ENCODE peak calls at places on chromosomes 6 and 20, in six cellular contexts. C is NCI-H1092 treated with DMSO at 0.1 percent for 48 hours, K is foreskin fibroblast, F is body of pancreas, A is putamen, X is Calu3. G is an unnamed sample.

GRCh38 chr6:6781172-6781876 is 192.8 kb downstream of the LY86 start:
- DNase-seq in C (no peak), K (peak), F (peak), A (no peak), X (no peak), G (no peak)

GRCh38 chr6:126337323-126337722 is 2.6 kb upstream of the CENPW start:
- DNase-seq in C (no peak), K (peak), F (no peak), A (peak), X (no peak), G (no peak)

GRCh38 chr20:667351-668034 is 8.1 kb downstream of the SCRT2 start:
- DNase-seq in C (no peak), K (no peak), F (peak), A (no peak), X (peak), G (peak)

GRCh38 chr6:20572940-20573339 is 38.7 kb downstream of the CDKAL1 start:
- DNase-seq in C (no peak), K (peak), F (no peak), A (no peak), X (no peak), G (no peak)

GRCh38 chr6:44117397-44118128 is 9.7 kb downstream of the MRPL14 start:
- DNase-seq in C (no peak), K (no peak), F (peak), A (no peak), X (peak), G (no peak)

GRCh38 chr6:69680302-69680701 is 116.5 kb downstream of the LMBRD1 start:
- DNase-seq in C (no peak), K (no peak), F (no peak), A (no peak), X (no peak), G (no peak)

GRCh38 chr6:31048090-31048489 is 37.8 kb downstream of the MUC22 start:
- DNase-seq in C (no peak), K (no peak), F (no peak), A (no peak), X (no peak), G (no peak)

GRCh38 chr6:130027948-130028347 is 9.6 kb downstream of the L3MBTL3 start:
- DNase-seq in C (no peak), K (no peak), F (no peak), A (no peak), X (no peak), G (no peak)

GRCh38 chr6:33621396-33622388 is 570 bp downstream of the ITPR3 start:
- DNase-seq in C (peak), K (no peak), F (peak), A (no peak), X (peak), G (peak)

GRCh38 chr20:4550740-4551139 is 171.0 kb upstream of the PRND start:
- DNase-seq in C (no peak), K (peak), F (no peak), A (no peak), X (no peak), G (no peak)

GRCh38 chr6:35919827-35920751 is 809 bp downstream of the SRPK1 start:
- DNase-seq in C (no peak), K (peak), F (peak), A (no peak), X (peak), G (peak)

GRCh38 chr6:16392010-16392409 is 153.6 kb downstream of the GMPR start:
- DNase-seq in C (no peak), K (no peak), F (no peak), A (no peak), X (no peak), G (no peak)

GRCh38 chr6:24856246-24856599 is 57.5 kb upstream of the ARMH2 start:
- DNase-seq in C (no peak), K (no peak), F (no peak), A (no peak), X (no peak), G (no peak)

GRCh38 chr6:4607026-4607704 is 169.0 kb upstream of the CDYL start:
- DNase-seq in C (peak), K (peak), F (peak), A (peak), X (peak), G (peak)

G was measured in NCI-H774.